ENCODE peak calls at places on chromosomes 4 and X, in five cellular contexts. One of them, this sample, is unnamed.

GRCh38 chr4:118034061-118034785 is at the start of gene NDST3:
- DNase-seq in GM12878: no peak
- DNase-seq in WTC11: peak; percentile 69
- DNase-seq in IMR-90: peak; percentile 31
- DNase-seq in A549: peak; percentile 75
- DNase-seq in this sample: peak; percentile 81

GRCh38 chr4:71380721-71381120 is 41.9 kb downstream of the SLC4A4 start:
- DNase-seq in IMR-90: peak; percentile 79
- DNase-seq in GM12878: no peak
- DNase-seq in WTC11: no peak
- DNase-seq in A549: peak; percentile 14
- DNase-seq in this sample: no peak

GRCh38 chr4:42149004-42149403 is 3.5 kb downstream of the BEND4 start:
- DNase-seq in WTC11: no peak
- DNase-seq in IMR-90: no peak
- DNase-seq in A549: no peak
- DNase-seq in GM12878: no peak
- DNase-seq in this sample: peak; percentile 24

GRCh38 chr4:4640692-4641091 is 98.8 kb upstream of the STX18 start:
- DNase-seq in A549: no peak
- DNase-seq in IMR-90: no peak
- DNase-seq in GM12878: no peak
- DNase-seq in WTC11: peak; percentile 52
- DNase-seq in this sample: peak; percentile 41

GRCh38 chr4:15325987-15326386 is 101.8 kb upstream of the C1QTNF7 start:
- DNase-seq in GM12878: no peak
- DNase-seq in WTC11: no peak
- DNase-seq in IMR-90: no peak
- DNase-seq in A549: no peak
- DNase-seq in this sample: no peak

GRCh38 chrX:122004127-122004526 is 956.7 kb downstream of the GLUD2 start:
- DNase-seq in A549: no peak
- DNase-seq in GM12878: no peak
- DNase-seq in IMR-90: no peak
- DNase-seq in WTC11: peak; percentile 7
- DNase-seq in this sample: no peak

GRCh38 chr4:92830771-92831170 is 527.0 kb downstream of the GRID2 start:
- DNase-seq in A549: no peak
- DNase-seq in IMR-90: no peak
- DNase-seq in GM12878: no peak
- DNase-seq in WTC11: no peak
- DNase-seq in this sample: no peak

GRCh38 chr4:139188648-139189416 is 11.8 kb upstream of the ELF2 start:
- DNase-seq in IMR-90: no peak
- DNase-seq in GM12878: no peak
- DNase-seq in WTC11: no peak
- DNase-seq in A549: no peak
- DNase-seq in this sample: no peak

GRCh38 chrX:65575024-65575423 is 40.4 kb upstream of the LAS1L start:
- DNase-seq in GM12878: no peak
- DNase-seq in WTC11: no peak
- DNase-seq in IMR-90: peak; percentile 33
- DNase-seq in A549: no peak
- DNase-seq in this sample: no peak

GRCh38 chr4:9979101-9979815 is 42.0 kb downstream of the SLC2A9 start:
- DNase-seq in A549: no peak
- DNase-seq in WTC11: no peak
- DNase-seq in IMR-90: no peak
- DNase-seq in GM12878: no peak
- DNase-seq in this sample: peak; percentile 17

GRCh38 chr4:115275615-115276014 is 162.2 kb upstream of the NDST4 start:
- DNase-seq in WTC11: no peak
- DNase-seq in IMR-90: no peak
- DNase-seq in A549: no peak
- DNase-seq in GM12878: no peak
- DNase-seq in this sample: no peak

GRCh38 chrX:123990602-123991001 is 29.1 kb downstream of the STAG2 start:
- DNase-seq in GM12878: no peak
- DNase-seq in WTC11: no peak
- DNase-seq in IMR-90: no peak
- DNase-seq in A549: no peak
- DNase-seq in this sample: no peak

GRCh38 chr4:766152-766515 is 59.8 kb downstream of the CPLX1 start:
- DNase-seq in IMR-90: peak; percentile 56
- DNase-seq in GM12878: no peak
- DNase-seq in A549: peak; percentile 29
- DNase-seq in WTC11: no peak
- DNase-seq in this sample: no peak

GRCh38 chr4:81845273-81845672 is 373.6 kb upstream of the RASGEF1B start:
- DNase-seq in GM12878: no peak
- DNase-seq in A549: no peak
- DNase-seq in IMR-90: no peak
- DNase-seq in WTC11: no peak
- DNase-seq in this sample: no peak

GRCh38 chr4:54215379-54216072 is 13.6 kb upstream of the PDGFRA start:
- DNase-seq in WTC11: no peak
- DNase-seq in A549: no peak
- DNase-seq in IMR-90: no peak
- DNase-seq in GM12878: no peak
- DNase-seq in this sample: peak; percentile 41

GRCh38 chr4:110134269-110134889 is 64.0 kb downstream of the ELOVL6 start:
- DNase-seq in WTC11: no peak
- DNase-seq in GM12878: no peak
- DNase-seq in A549: no peak
- DNase-seq in IMR-90: no peak
- DNase-seq in this sample: no peak

GRCh38 chrX:136816970-136817369 is 36.2 kb upstream of the ARHGEF6 start:
- DNase-seq in A549: no peak
- DNase-seq in WTC11: no peak
- DNase-seq in GM12878: no peak
- DNase-seq in IMR-90: peak; percentile 47
- DNase-seq in this sample: no peak

GRCh38 chr4:138039010-138039409 is 203.1 kb downstream of the SLC7A11 start:
- DNase-seq in A549: no peak
- DNase-seq in GM12878: no peak
- DNase-seq in WTC11: no peak
- DNase-seq in IMR-90: peak; percentile 94
- DNase-seq in this sample: no peak

GRCh38 chr4:89640620-89641366 is 196.2 kb downstream of the SNCA start:
- DNase-seq in A549: peak; percentile 63
- DNase-seq in IMR-90: peak; percentile 49
- DNase-seq in GM12878: no peak
- DNase-seq in WTC11: peak; percentile 87
- DNase-seq in this sample: peak; percentile 65

GRCh38 chrX:130829526-130830515 is 73.2 kb downstream of the ENOX2 start:
- DNase-seq in IMR-90: no peak
- DNase-seq in GM12878: no peak
- DNase-seq in WTC11: no peak
- DNase-seq in A549: no peak
- DNase-seq in this sample: no peak

GRCh38 chrX:41412261-41413167 is 34.6 kb upstream of the NYX start:
- DNase-seq in WTC11: no peak
- DNase-seq in GM12878: no peak
- DNase-seq in IMR-90: no peak
- DNase-seq in A549: peak; percentile 37
- DNase-seq in this sample: no peak

GRCh38 chr4:48139688-48140087 is 5.6 kb upstream of the TXK start:
- DNase-seq in A549: no peak
- DNase-seq in IMR-90: peak; percentile 32
- DNase-seq in WTC11: no peak
- DNase-seq in GM12878: no peak
- DNase-seq in this sample: no peak

GRCh38 chr4:143084566-143084965 is 100.2 kb upstream of the USP38 start:
- DNase-seq in A549: no peak
- DNase-seq in IMR-90: no peak
- DNase-seq in WTC11: no peak
- DNase-seq in GM12878: no peak
- DNase-seq in this sample: no peak
- TF ChIP-seq USF2 in A549: no peak
- TF ChIP-seq USF2 in IMR-90: no peak
- TF ChIP-seq USF2 in WTC11: no peak
- TF ChIP-seq USF2 in GM12878: no peak
- TF ChIP-seq USF2 in this sample: no peak

DNA sequence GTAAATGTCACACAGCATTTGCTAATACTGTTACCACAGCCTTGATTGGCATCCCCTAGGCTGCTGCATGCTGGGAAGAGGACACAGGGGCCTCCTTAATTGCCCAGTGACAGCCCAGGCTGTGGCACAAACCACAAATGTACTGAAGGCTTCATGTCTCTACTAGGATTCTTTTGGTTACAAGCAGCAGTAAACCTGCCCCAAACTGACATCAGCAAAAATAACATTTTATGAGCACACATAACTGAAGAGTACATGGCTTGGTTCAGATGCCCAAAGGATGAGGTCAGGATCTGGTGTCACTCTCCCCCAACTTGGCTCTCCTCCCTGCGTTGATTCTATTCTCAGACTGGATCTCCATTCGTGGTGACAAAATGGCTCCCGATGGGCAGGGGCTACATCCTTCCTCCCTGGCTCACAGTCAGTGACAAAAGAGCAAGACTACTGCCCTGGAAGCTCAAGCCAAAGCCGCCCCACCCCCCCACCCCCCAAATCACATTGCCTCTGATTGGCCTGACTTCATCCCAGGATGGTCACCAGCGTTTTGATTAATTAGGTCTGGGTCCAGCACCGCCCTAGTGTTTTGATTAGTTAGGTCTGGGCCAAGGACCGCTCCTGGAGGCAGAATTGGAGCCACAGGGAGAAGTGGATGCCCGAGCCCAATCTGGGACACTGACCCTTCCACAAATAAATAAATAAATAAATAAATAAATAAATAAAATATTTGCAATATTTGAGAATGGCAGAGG is 180.5 kb upstream of the RBPJ start:
- DNase-seq in A549: no peak
- DNase-seq in IMR-90: peak; percentile 59
- DNase-seq in GM12878: no peak
- DNase-seq in WTC11: no peak
- DNase-seq in this sample: no peak
- TF ChIP-seq USF2 in A549: no peak
- TF ChIP-seq USF2 in IMR-90: no peak
- TF ChIP-seq USF2 in GM12878: no peak
- TF ChIP-seq USF2 in WTC11: no peak
- TF ChIP-seq USF2 in this sample: no peak

GRCh38 chr4:111937368-111937767 is 207.9 kb upstream of the FAM241A start:
- DNase-seq in IMR-90: peak; percentile 2
- DNase-seq in GM12878: no peak
- DNase-seq in A549: peak; percentile 27
- DNase-seq in WTC11: no peak
- DNase-seq in this sample: no peak

GRCh38 chr4:111930658-111931057 is 214.6 kb upstream of the FAM241A start:
- DNase-seq in IMR-90: no peak
- DNase-seq in GM12878: peak; percentile 41
- DNase-seq in WTC11: no peak
- DNase-seq in A549: no peak
- DNase-seq in this sample: no peak

GRCh38 chr4:111933703-111934102 is 211.6 kb upstream of the FAM241A start:
- DNase-seq in GM12878: no peak
- DNase-seq in IMR-90: no peak
- DNase-seq in A549: no peak
- DNase-seq in WTC11: no peak
- DNase-seq in this sample: no peak

DNA sequence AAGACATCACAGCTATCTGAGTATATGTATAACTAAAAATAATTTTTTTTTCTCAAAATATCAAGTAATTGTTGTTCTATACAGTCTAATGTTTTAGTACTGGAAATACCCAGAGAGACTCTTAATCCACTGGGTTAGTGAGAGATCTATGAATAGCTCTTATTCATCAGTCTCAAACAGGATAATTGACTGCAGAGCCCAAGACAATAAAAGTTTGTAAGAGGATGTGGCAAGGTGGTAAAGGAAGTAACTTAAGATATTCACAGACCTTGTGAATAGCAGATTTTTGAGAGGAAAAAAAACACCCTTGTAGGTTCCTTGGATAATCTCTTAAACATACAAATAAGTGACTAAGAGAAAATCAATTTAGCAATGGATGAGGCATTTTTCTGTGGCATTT is 211.0 kb upstream of the FAM241A start:
- DNase-seq in IMR-90: no peak
- DNase-seq in GM12878: no peak
- DNase-seq in WTC11: no peak
- DNase-seq in A549: no peak
- DNase-seq in this sample: no peak
- TF ChIP-seq USF2 in IMR-90: no peak
- TF ChIP-seq USF2 in GM12878: no peak
- TF ChIP-seq USF2 in WTC11: no peak
- TF ChIP-seq USF2 in A549: no peak
- TF ChIP-seq USF2 in this sample: no peak

GRCh38 chr4:84058201-84058600 is 440.9 kb downstream of the NKX6-1 start:
- DNase-seq in A549: no peak
- DNase-seq in WTC11: no peak
- DNase-seq in IMR-90: no peak
- DNase-seq in GM12878: no peak
- DNase-seq in this sample: no peak
- TF ChIP-seq USF2 in A549: no peak
- TF ChIP-seq USF2 in WTC11: no peak
- TF ChIP-seq USF2 in IMR-90: no peak
- TF ChIP-seq USF2 in GM12878: no peak
- TF ChIP-seq USF2 in this sample: no peak

GRCh38 chrX:150482537-150483217 is 85.7 kb upstream of the MTM1 start:
- DNase-seq in GM12878: no peak
- DNase-seq in IMR-90: peak; percentile 85
- DNase-seq in WTC11: no peak
- DNase-seq in A549: peak; percentile 55
- DNase-seq in this sample: no peak
- TF ChIP-seq USF2 in GM12878: no peak
- TF ChIP-seq USF2 in IMR-90: no peak
- TF ChIP-seq USF2 in WTC11: no peak
- TF ChIP-seq USF2 in A549: no peak
- TF ChIP-seq USF2 in this sample: no peak

DNA sequence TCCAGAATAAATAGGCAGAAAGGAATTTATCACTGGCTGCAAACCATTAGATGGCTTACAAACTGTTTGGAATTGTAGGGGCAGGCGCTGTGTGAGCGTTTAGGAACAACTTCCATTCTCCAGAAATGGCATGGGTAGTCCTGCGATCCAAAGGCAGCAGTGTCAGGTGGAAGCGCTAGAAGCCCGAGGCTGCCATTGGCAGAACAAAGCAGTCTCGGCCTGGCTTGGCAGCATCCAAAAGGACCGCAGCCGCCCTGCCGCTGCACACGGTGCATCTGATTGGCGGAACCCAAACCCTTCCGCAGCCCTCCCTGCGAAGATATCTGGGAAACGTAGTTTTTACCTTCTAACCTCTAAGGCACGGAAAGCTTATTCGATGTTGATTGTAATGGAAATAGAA is 23.6 kb upstream of the YTHDC1 start:
- DNase-seq in WTC11: peak; percentile 84
- DNase-seq in A549: no peak
- DNase-seq in IMR-90: peak; percentile 67
- DNase-seq in GM12878: no peak
- DNase-seq in this sample: peak; percentile 54
- TF ChIP-seq USF2 in WTC11: no peak
- TF ChIP-seq USF2 in A549: no peak
- TF ChIP-seq USF2 in IMR-90: no peak
- TF ChIP-seq USF2 in GM12878: no peak
- TF ChIP-seq USF2 in this sample: no peak

GRCh38 chr4:156771171-156771837 is 200.3 kb downstream of the PDGFC start:
- DNase-seq in GM12878: no peak
- DNase-seq in WTC11: no peak
- DNase-seq in A549: peak; percentile 48
- DNase-seq in IMR-90: peak; percentile 69
- DNase-seq in this sample: peak; percentile 5
- TF ChIP-seq USF2 in GM12878: no peak
- TF ChIP-seq USF2 in WTC11: no peak
- TF ChIP-seq USF2 in A549: no peak
- TF ChIP-seq USF2 in IMR-90: no peak
- TF ChIP-seq USF2 in this sample: no peak

GRCh38 chrX:2374086-2374485 is 126.7 kb downstream of the DHRSX start:
- DNase-seq in A549: no peak
- DNase-seq in IMR-90: peak; percentile 33
- DNase-seq in WTC11: no peak
- DNase-seq in GM12878: no peak
- DNase-seq in this sample: no peak
- TF ChIP-seq USF2 in A549: no peak
- TF ChIP-seq USF2 in IMR-90: no peak
- TF ChIP-seq USF2 in WTC11: no peak
- TF ChIP-seq USF2 in GM12878: no peak
- TF ChIP-seq USF2 in this sample: no peak